ENCODE peak calls at places on chromosomes 13 and 19, in four cellular contexts. X is lower lobe of right lung, Q is ascending aorta, R is psoas muscle. U is an unnamed sample. For H3K4me1, the result is how much of the 10 kb centered on the place peaks cover.

GRCh38 chr13:43339843-43340550 is 316.6 kb downstream of the DNAJC15 start:
- DNase-seq in X (no peak), Q (no peak), R (no peak), U (no peak)

GRCh38 chr13:46964789-46965527 is 68.1 kb upstream of the HTR2A start:
- DNase-seq in X (no peak), Q (no peak), R (no peak), U (no peak)

GRCh38 chr19:2170219-2170618 is 6.5 kb downstream of the DOT1L start:
- DNase-seq in X (no peak), Q (no peak), R (no peak), U (no peak)

GRCh38 chr13:84445776-84446175 is 563.5 kb upstream of the SLITRK1 start:
- DNase-seq in X (no peak), Q (no peak), R (no peak), U (no peak)

GRCh38 chr19:44758596-44758995 is 10.1 kb downstream of the BCL3 start:
- DNase-seq in X (no peak), Q (no peak), R (no peak), U (no peak)

GRCh38 chr19:49968279-49968922 is 7.4 kb upstream of the SIGLEC11 start:
- DNase-seq in X (peak), Q (no peak), R (no peak), U (peak)

GRCh38 chr13:107376393-107377085 is 808.6 kb upstream of the ARGLU1 start:
- DNase-seq in X (no peak), Q (no peak), R (no peak), U (no peak)

GRCh38 chr19:47404334-47405196 is 14.8 kb downstream of the MEIS3 start:
- DNase-seq in X (no peak), Q (no peak), R (no peak), U (no peak)

GRCh38 chr13:89750371-89750770 is 1597.1 kb upstream of the MIR17HG start:
- DNase-seq in X (no peak), Q (no peak), R (no peak), U (no peak)

GRCh38 chr13:100301418-100301817 is 212.5 kb downstream of the PCCA start:
- DNase-seq in X (no peak), Q (no peak), R (no peak), U (no peak)

GRCh38 chr13:45370922-45371406 is 30.0 kb upstream of the TPT1 start:
- DNase-seq in X (peak), Q (peak), R (peak), U (peak)

GRCh38 chr13:59345316-59345715 is 818.4 kb downstream of the DIAPH3 start:
- DNase-seq in X (no peak), Q (no peak), R (no peak), U (no peak)

GRCh38 chr13:113535381-113535781 is 44.9 kb upstream of the DCUN1D2 start:
- DNase-seq in X (peak), Q (no peak), R (no peak), U (peak)
- H3K4me3 ChIP-seq in X (no peak), Q (no peak), R (no peak), U (no peak)

GRCh38 chr19:35062942-35063341 is 21.4 kb downstream of the HPN start:
- DNase-seq in X (peak), Q (no peak), R (no peak), U (no peak)

GRCh38 chr19:35066121-35066520 is 24.6 kb downstream of the HPN start:
- DNase-seq in X (peak), Q (no peak), R (no peak), U (no peak)

GRCh38 chr19:35063940-35064818 is 22.7 kb downstream of the HPN start:
- DNase-seq in X (peak), Q (no peak), R (no peak), U (no peak)

GRCh38 chr19:35066691-35067563 is 25.4 kb downstream of the HPN start:
- DNase-seq in X (peak), Q (peak), R (peak), U (peak)

DNA sequence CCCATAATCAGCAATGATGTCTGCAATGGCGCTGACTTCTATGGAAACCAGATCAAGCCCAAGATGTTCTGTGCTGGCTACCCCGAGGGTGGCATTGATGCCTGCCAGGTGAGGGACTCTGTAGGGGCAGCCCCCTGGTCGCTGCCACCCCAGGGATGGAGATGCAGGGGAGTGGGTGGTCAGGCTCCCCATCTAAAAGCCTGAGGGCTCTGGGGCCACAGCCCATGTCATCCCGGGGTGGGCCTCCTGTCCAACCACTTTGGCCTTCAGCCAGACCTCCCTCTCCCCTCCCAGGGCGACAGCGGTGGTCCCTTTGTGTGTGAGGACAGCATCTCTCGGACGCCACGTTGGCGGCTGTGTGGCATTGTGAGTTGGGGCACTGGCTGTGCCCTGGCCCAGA is 24.1 kb downstream of the HPN start:
- DNase-seq in X (peak), Q (no peak), R (no peak), U (no peak)
- H3K27ac ChIP-seq in X (no peak), Q (no peak), R (no peak), U (no peak)

DNA sequence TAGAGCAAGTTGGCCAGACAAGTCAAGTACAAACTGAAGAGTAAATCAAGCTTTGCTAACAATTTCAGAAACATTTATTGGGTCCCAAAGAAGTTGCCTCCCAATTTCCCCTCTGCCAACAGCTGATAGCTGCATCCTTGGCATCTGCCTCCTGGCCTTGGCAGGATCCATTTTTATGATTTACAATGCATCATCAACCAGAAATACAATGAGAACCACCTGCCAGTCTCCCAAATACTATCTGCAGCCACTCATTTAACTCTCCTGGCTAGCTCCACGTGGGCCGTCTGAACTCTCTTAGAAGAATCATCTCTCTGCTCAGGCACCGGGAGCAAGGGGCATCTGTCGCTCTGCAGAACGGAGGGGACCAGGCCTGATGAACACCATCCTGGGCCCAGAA is 2.7 kb downstream of the LONP1 start:
- DNase-seq in X (no peak), Q (no peak), R (no peak), U (no peak)
- H3K4me1 ChIP-seq in X (under half), Q (under half), R (under half), U (under half)

DNA sequence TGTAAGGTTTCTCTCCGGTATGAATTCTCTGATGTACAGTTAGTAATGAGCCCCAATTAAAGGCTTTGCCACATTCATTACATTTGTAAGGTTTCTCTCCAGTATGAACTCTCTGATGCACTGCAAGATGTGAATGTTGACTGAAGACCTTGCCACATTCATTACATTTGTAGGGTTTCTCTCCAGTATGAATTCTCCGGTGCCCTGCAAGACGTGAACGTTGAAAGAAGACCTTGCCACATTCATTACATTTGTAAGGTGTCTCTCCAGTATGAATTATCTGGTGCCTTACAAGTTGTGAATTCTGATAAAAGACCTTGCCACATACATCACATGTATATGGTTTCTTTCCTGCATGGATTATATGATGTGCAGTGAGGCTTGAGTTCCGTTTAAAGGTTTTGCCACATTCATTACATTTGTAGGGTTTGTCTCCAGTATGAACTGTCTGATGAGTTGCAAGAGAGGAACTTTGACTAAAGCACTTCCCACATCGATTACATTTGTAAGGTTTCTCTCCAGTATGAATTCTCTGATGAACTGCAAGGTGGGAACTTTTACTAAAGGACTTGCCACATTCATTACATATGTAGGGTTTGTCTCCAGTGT is 17.7 kb upstream of the ZNF432 start:
- DNase-seq in X (no peak), Q (no peak), R (no peak), U (no peak)
- H3K4me3 ChIP-seq in X (no peak), Q (no peak), R (no peak), U (no peak)